ENCODE peak calls at places on chromosome 12, in nine cellular contexts. D is IMR-90; G is HCT116; X is heart right ventricle; Q is pancreas; H is effector memory CD4-positive, alpha-beta T cell; K is right cardiac atrium; C is GM12878; N is upper lobe of left lung. S is an unnamed sample.

GRCh38 chr12:5166976-5167375 is 123.3 kb downstream of the KCNA5 start:
- DNase-seq in H (no peak), G (no peak), C (no peak), D (peak; percentile 98), N (no peak), X (no peak), K (no peak), Q (no peak), S (no peak)

GRCh38 chr12:2541805-2542204 is 253.0 kb upstream of the FKBP4 start:
- DNase-seq in Q (no peak), X (no peak), N (no peak), C (no peak), K (no peak), H (no peak), D (no peak), G (no peak), S (no peak)

GRCh38 chr12:4626543-4626942 is 22.3 kb downstream of the AKAP3 start:
- DNase-seq in X (no peak), K (no peak), Q (no peak), N (no peak), D (no peak), C (no peak), H (no peak), G (no peak), S (no peak)

GRCh38 chr12:17214910-17215309 is 608.9 kb upstream of the LMO3 start:
- DNase-seq in H (no peak), C (no peak), N (no peak), D (no peak), Q (no peak), K (no peak), X (no peak), G (no peak), S (no peak)

GRCh38 chr12:124441443-124442190 is 125.8 kb downstream of the NCOR2 start:
- DNase-seq in C (no peak), H (no peak), X (no peak), K (peak; percentile 56), Q (no peak), D (peak; percentile 92), N (no peak), G (no peak), S (no peak)

GRCh38 chr12:16218934-16219718 is 58.4 kb downstream of the SLC15A5 start:
- DNase-seq in X (no peak), Q (no peak), H (no peak), G (no peak), C (no peak), K (no peak), N (no peak), D (no peak), S (no peak)

GRCh38 chr12:52044284-52044983 is 6.8 kb upstream of the NR4A1 start:
- DNase-seq in H (no peak), N (peak; percentile 89), Q (peak; percentile 85), X (peak; percentile 87), C (no peak), D (no peak), K (peak; percentile 91), G (no peak), S (no peak)

GRCh38 chr12:8834230-8834629 is 11.8 kb downstream of the A2ML1 start:
- DNase-seq in X (no peak), K (no peak), N (no peak), D (no peak), Q (no peak), G (no peak), H (no peak), C (no peak), S (no peak)

GRCh38 chr12:14691560-14691959 is 4.8 kb downstream of the GUCY2C start:
- DNase-seq in K (peak; percentile 57), N (no peak), C (no peak), G (no peak), X (no peak), Q (peak; percentile 70), H (no peak), D (no peak), S (no peak)

GRCh38 chr12:121214855-121215745 is 5.2 kb downstream of the P2RX4 start:
- DNase-seq in D (peak; percentile 97), X (no peak), H (no peak), G (peak; percentile 75), K (no peak), C (no peak), Q (peak; percentile 83), N (no peak), S (no peak)

GRCh38 chr12:63966603-63966975 is 122.1 kb downstream of the SRGAP1 start:
- DNase-seq in Q (no peak), K (no peak), H (no peak), X (no peak), C (no peak), G (no peak), N (no peak), D (no peak), S (no peak)

GRCh38 chr12:128140551-128140950 is 126.4 kb upstream of the TMEM132C start:
- DNase-seq in N (no peak), C (no peak), Q (no peak), X (no peak), G (no peak), H (no peak), K (no peak), D (no peak), S (no peak)

GRCh38 chr12:47935196-47935595 is 28.2 kb upstream of the TMEM106C start:
- DNase-seq in Q (no peak), X (peak; percentile 55), H (no peak), D (peak; percentile 82), K (peak; percentile 63), N (no peak), G (no peak), C (no peak), S (no peak)
- H3K27me3 ChIP-seq in Q (no peaks in the 10 kb centered on the region), X (no peaks in the 10 kb centered on the region), H (no peaks in the 10 kb centered on the region), D (peaks cover 15% of the 10 kb centered on the region), K (no peaks in the 10 kb centered on the region), N (no peaks in the 10 kb centered on the region), G (no peaks in the 10 kb centered on the region), C (peaks cover under 1% of the 10 kb centered on the region), S (no peaks in the 10 kb centered on the region)

GRCh38 chr12:12088147-12088546 is 17.4 kb downstream of the BCL2L14 start:
- DNase-seq in D (no peak), C (no peak), X (no peak), H (no peak), N (no peak), Q (no peak), K (no peak), G (no peak), S (no peak)

GRCh38 chr12:12086331-12086730 is 15.6 kb downstream of the BCL2L14 start:
- DNase-seq in N (no peak), Q (no peak), H (no peak), G (no peak), C (no peak), D (no peak), K (no peak), X (no peak), S (no peak)

GRCh38 chr12:12087693-12088034 is 16.9 kb downstream of the BCL2L14 start:
- DNase-seq in G (no peak), Q (no peak), X (no peak), K (no peak), C (no peak), D (no peak), N (no peak), H (no peak), S (no peak)

GRCh38 chr12:12088761-12089160 is 18.0 kb downstream of the BCL2L14 start:
- DNase-seq in C (no peak), H (no peak), Q (no peak), K (no peak), D (no peak), G (no peak), N (no peak), X (no peak), S (no peak)

DNA sequence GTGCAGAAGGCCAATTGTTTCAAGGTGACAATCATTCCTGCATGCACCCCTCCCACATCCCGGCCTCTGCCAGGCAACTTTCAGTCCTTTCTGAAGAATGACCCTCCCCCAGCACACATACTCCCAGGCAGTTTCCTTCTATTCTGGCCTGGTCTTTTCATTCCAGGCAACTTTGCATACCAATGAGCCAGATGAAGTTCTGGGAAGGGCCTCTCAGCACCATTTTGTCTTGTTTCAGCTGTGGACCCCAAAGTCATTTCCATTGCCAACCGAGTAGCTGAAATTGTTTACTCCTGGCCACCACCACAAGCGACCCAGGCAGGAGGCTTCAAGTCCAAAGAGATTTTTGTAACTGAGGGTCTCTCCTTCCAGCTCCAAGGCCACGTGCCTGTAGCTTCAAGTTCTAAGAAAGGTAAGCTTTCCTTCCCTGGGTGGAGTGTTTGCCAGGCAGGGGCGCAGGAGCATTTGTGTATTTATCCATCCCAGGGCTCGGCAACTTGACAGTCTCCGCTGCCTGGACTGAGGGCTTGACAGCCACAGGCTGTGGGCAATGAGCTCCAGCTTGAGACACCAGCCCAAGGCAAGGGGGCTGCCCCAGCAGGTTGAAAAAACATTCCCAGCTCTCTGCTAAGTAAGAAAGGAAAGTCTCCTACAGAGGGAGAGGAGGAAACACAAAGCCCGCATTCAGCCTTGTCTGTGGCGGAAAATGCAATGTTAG is 16.4 kb downstream of the BCL2L14 start:
- DNase-seq in Q (no peak), K (no peak), H (no peak), X (no peak), G (no peak), D (no peak), N (no peak), C (no peak), S (no peak)
- H3K27ac ChIP-seq in Q (no peak overlapping the region), K (no peak overlapping the region), H (no peak overlapping the region), X (no peak overlapping the region), G (no peak overlapping the region), D (no peak overlapping the region), N (no peak overlapping the region), C (no peak overlapping the region), S (no peak overlapping the region)

DNA sequence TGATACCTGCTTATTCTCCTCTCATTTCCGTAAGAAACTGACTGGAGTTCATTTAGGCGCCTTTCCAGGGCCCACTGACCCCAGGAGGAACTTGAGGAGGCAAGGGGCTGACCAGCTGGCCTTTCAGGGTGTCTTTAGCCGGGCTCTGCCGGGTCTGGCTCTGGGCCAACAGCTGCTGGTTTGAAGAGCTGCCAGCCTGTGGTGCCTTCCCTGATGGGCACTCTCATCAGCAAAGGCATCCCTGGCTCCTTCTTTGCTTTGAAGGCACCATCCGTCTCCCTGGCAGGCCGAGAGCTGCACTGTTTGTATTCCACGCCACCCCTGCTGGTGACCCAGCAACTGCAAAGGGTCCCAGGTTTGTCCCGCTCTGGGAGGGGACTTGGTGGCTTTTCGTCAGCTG is 42.0 kb downstream of the IQSEC3 start:
- DNase-seq in K (peak; percentile 40), X (peak; percentile 54), Q (peak; percentile 30), G (no peak), H (no peak), C (no peak), N (no peak), D (no peak), S (no peak)
- H3K4me1 ChIP-seq in K (no peaks in the 10 kb centered on the region), X (peaks cover 10% of the 10 kb centered on the region), Q (no peaks in the 10 kb centered on the region), G (peaks cover 24% of the 10 kb centered on the region), H (no peaks in the 10 kb centered on the region), C (peaks cover 10% of the 10 kb centered on the region), N (no peaks in the 10 kb centered on the region), D (no peaks in the 10 kb centered on the region), S (peaks cover 4% of the 10 kb centered on the region)

DNA sequence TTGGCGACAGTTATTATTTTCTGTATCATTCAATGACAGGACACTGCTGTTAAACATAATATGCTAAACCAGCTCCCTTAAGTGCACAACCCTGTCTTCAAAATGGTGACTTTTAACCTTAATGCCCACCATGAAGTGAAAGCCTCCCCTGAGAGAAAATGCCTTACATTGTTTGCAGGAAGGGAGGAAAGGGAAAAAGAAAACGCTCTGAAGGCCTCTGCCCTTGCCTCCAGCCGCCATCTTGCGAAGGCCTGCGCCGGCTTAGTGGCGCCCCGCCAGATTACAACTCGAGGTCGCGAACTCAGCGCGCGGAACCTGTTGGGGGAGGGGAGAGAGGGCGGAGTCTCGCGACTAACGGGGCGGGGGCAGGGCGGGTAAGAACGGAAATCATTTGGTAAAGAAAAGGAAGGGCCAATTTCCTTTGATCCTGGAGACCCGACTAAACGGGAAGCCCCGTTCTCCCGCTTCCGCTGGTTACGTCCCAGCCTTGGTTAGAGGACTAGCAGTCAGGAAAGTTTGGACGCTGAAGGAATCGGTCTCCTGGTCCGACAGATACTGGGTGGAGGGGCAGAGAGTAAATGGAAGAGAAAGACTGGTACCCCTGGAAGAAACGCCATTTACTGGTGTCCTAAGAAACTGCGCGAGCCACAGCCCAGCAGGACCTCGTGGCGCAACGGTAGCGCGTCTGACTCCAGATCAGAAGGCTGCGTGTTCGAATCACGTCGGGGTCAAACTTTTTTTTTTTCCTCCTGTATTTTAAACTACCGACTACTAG is 11.6 kb upstream of the TMPO start:
- DNase-seq in X (peak; percentile 96), G (peak; percentile 89), C (peak; percentile 91), Q (peak; percentile 94), H (peak; percentile 86), N (peak; percentile 96), D (peak; percentile 89), K (peak; percentile 95), S (peak; percentile 87)
- H3K27me3 ChIP-seq in X (no peaks in the 10 kb centered on the region), G (no peaks in the 10 kb centered on the region), C (no peaks in the 10 kb centered on the region), Q (no peaks in the 10 kb centered on the region), H (no peaks in the 10 kb centered on the region), N (no peaks in the 10 kb centered on the region), D (no peaks in the 10 kb centered on the region), K (no peaks in the 10 kb centered on the region), S (no peaks in the 10 kb centered on the region)

S was measured in iPS DF 6.9.